ENCODE peak calls at places on chromosomes 16 and 17, in eight cellular contexts. P is RPMI7951; R is brain microvascular endothelial cell; E is left colon; N is CD4-positive, CD25-positive, alpha-beta regulatory T cell; F is NCI-H510A; V is M059J; K is BJ. J is an unnamed sample.

GRCh38 chr16:66444049-66444481 is 17.0 kb downstream of the BEAN1 start:
- DNase-seq in P (no peak), R (no peak), E (no peak), N (no peak), F (no peak), V (peak; percentile 31), K (no peak), J (no peak)

GRCh38 chr17:43868236-43868994 is 21.4 kb downstream of the CD300LG start:
- DNase-seq in P (no peak), R (no peak), E (no peak), N (no peak), F (no peak), V (no peak), K (no peak), J (no peak)

GRCh38 chr17:73639322-73639721 is 4.9 kb downstream of the SDK2 start:
- DNase-seq in P (peak; percentile 55), R (no peak), E (no peak), N (no peak), F (no peak), V (peak; percentile 4), K (no peak), J (no peak)

GRCh38 chr17:65554568-65555223 is 6.8 kb downstream of the AXIN2 start:
- DNase-seq in P (no peak), R (peak; percentile 3), E (peak; percentile 39), N (no peak), F (peak; percentile 69), V (peak; percentile 25), K (no peak), J (no peak)

GRCh38 chr16:57165923-57166322 is 19.9 kb downstream of the PSME3IP1 start:
- DNase-seq in P (peak; percentile 57), R (no peak), E (no peak), N (no peak), F (no peak), V (no peak), K (no peak), J (no peak)

GRCh38 chr16:87723224-87723619 is 42.6 kb downstream of the KLHDC4 start:
- DNase-seq in P (peak; percentile 92), R (peak; percentile 92), E (no peak), N (no peak), F (peak; percentile 90), V (peak; percentile 5), K (no peak), J (no peak)

GRCh38 chr17:65455972-65456343 is 105.5 kb downstream of the AXIN2 start:
- DNase-seq in P (no peak), R (no peak), E (peak; percentile 27), N (no peak), F (no peak), V (peak; percentile 5), K (no peak), J (no peak)

GRCh38 chr16:53045554-53046250 is 7.0 kb downstream of the CHD9NB start:
- DNase-seq in P (no peak), R (no peak), E (peak; percentile 53), N (no peak), F (no peak), V (no peak), K (no peak), J (no peak)

GRCh38 chr16:84947996-84948854 is 63.1 kb downstream of the ZDHHC7 start:
- DNase-seq in P (no peak), R (no peak), E (no peak), N (no peak), F (no peak), V (no peak), K (no peak), J (no peak)

GRCh38 chr16:31265329-31266245 is 5.8 kb downstream of the ITGAM start:
- DNase-seq in P (peak; percentile 81), R (peak; percentile 52), E (peak; percentile 27), N (peak; percentile 15), F (no peak), V (peak; percentile 78), K (no peak), J (peak; percentile 37)

GRCh38 chr17:81094744-81095607 is 60.0 kb downstream of the BAIAP2 start:
- DNase-seq in P (peak; percentile 99), R (peak; percentile 100), E (peak; percentile 53), N (peak; percentile 48), F (peak; percentile 56), V (peak; percentile 100), K (peak; percentile 100), J (peak; percentile 90)

GRCh38 chr16:17160285-17160854 is 310.4 kb downstream of the XYLT1 start:
- DNase-seq in P (no peak), R (no peak), E (no peak), N (no peak), F (peak; percentile 91), V (peak; percentile 72), K (no peak), J (no peak)

GRCh38 chr17:28871056-28871579 is 16.3 kb downstream of the ERAL1 start:
- DNase-seq in P (no peak), R (no peak), E (no peak), N (no peak), F (no peak), V (no peak), K (no peak), J (no peak)

GRCh38 chr16:4032768-4033167 is 83.5 kb downstream of the ADCY9 start:
- DNase-seq in P (no peak), R (no peak), E (peak; percentile 79), N (no peak), F (peak; percentile 18), V (no peak), K (no peak), J (peak; percentile 78)

GRCh38 chr16:3045758-3046505 is 429 bp upstream of the MMP25 start:
- DNase-seq in P (no peak), R (no peak), E (peak; percentile 39), N (no peak), F (no peak), V (no peak), K (no peak), J (no peak)

J was measured in ureter.